ENCODE peak calls at places on chromosomes 13 and 19, in seven cellular contexts. J is Peyer's patch, K is Panc1, V is omental fat pad, W is cardiac fibroblast, E is GM10248, R is AG10803. L is an unnamed sample.

GRCh38 chr13:59746291-59746962 is 417.3 kb downstream of the DIAPH3 start:
- DNase-seq in J (no peak), K (no peak), V (no peak), W (peak), E (no peak), R (peak), L (no peak)

GRCh38 chr19:10624585-10624984 is 768 bp upstream of the SLC44A2 start:
- DNase-seq in J (no peak), K (no peak), V (no peak), W (no peak), E (no peak), R (no peak), L (no peak)

GRCh38 chr19:34173145-34173956 is 1.0 kb downstream of the LSM14A start:
- DNase-seq in J (peak), K (no peak), V (no peak), W (no peak), E (no peak), R (peak), L (peak)

GRCh38 chr13:45413826-45414312 is 4.3 kb downstream of the SLC25A30 start:
- DNase-seq in J (no peak), K (no peak), V (no peak), W (no peak), E (no peak), R (no peak), L (no peak)

GRCh38 chr19:29540128-29540527 is 14.3 kb downstream of the VSTM2B start:
- DNase-seq in J (peak), K (no peak), V (no peak), W (no peak), E (no peak), R (no peak), L (no peak)

GRCh38 chr19:2727640-2727944 is 6.4 kb upstream of the DIRAS1 start:
- DNase-seq in J (no peak), K (no peak), V (no peak), W (no peak), E (no peak), R (peak), L (no peak)

GRCh38 chr13:109162248-109163051 is 533.0 kb downstream of the MYO16 start:
- DNase-seq in J (no peak), K (no peak), V (no peak), W (no peak), E (peak), R (no peak), L (peak)

GRCh38 chr13:50162001-50162400 is 146.8 kb downstream of the KCNRG start:
- DNase-seq in J (no peak), K (no peak), V (no peak), W (no peak), E (no peak), R (peak), L (no peak)

GRCh38 chr19:29841559-29842367 is 30.0 kb downstream of the CCNE1 start:
- DNase-seq in J (no peak), K (no peak), V (no peak), W (peak), E (no peak), R (no peak), L (no peak)

GRCh38 chr19:55809381-55810058 is 22.3 kb downstream of the NLRP11 start:
- DNase-seq in J (peak), K (peak), V (no peak), W (peak), E (peak), R (peak), L (peak)
- TF ChIP-seq CTCF in J (no peak), K (peak), V (no peak), W (peak), E (peak), R (no peak), L (no peak)

DNA sequence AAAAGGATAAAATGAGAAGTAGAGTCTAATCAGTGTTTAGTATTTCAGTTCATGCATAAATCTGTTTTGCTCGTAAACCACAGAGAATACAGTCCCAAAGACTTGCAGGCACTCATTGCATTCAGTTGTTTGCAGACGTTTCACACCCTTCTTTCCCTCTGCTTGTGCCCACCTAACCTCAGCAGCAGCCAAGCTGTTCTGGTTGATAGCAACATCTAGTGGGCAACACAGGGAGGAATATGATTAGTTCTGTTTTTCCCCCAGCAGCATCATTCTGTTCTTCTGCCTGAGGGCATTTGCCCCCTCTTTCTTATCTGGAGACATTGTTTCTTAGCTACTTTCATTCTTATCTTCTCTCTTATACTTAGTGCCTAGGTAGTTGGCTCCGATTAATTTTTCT is 135.6 kb downstream of the PAN3 start:
- DNase-seq in J (no peak), K (no peak), V (no peak), W (peak), E (no peak), R (no peak), L (no peak)
- TF ChIP-seq CTCF in J (no peak), K (peak), V (no peak), W (no peak), E (no peak), R (no peak), L (no peak)

DNA sequence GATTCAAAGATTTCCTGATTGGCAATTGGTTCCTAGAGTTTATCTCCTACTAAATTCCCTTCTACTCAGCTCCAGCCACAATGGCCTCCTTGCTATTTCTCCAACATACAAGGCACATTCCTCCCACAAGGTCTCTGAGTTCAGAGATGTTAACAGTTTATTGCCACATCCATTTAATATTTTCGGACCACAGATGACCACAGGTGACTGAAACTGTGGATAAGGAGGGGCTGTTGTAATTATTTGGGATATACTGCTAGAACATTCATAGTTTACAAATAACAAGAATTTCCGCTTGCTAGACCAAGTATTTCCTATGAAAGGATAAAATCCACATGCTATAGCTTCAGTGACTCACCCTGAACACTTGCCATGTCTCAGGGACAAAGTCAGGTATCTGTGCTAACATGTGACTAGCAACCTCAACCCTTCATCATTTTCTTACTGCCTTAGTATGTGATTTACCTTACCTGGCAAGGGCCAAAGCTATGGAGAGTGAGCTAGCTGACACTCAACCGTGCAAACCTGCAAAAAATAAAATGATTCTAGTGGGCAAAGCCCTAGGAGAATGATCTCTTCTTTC is 117.7 kb downstream of the TBC1D4 start:
- DNase-seq in J (no peak), K (no peak), V (no peak), W (no peak), E (no peak), R (no peak), L (no peak)
- TF ChIP-seq CTCF in J (no peak), K (no peak), V (no peak), W (no peak), E (no peak), R (no peak), L (no peak)

GRCh38 chr19:47693489-47693888 is 19.7 kb upstream of the EHD2 start:
- DNase-seq in J (no peak), K (no peak), V (no peak), W (no peak), E (no peak), R (no peak), L (no peak)
- TF ChIP-seq CTCF in J (no peak), K (no peak), V (no peak), W (no peak), E (no peak), R (no peak), L (no peak)

DNA sequence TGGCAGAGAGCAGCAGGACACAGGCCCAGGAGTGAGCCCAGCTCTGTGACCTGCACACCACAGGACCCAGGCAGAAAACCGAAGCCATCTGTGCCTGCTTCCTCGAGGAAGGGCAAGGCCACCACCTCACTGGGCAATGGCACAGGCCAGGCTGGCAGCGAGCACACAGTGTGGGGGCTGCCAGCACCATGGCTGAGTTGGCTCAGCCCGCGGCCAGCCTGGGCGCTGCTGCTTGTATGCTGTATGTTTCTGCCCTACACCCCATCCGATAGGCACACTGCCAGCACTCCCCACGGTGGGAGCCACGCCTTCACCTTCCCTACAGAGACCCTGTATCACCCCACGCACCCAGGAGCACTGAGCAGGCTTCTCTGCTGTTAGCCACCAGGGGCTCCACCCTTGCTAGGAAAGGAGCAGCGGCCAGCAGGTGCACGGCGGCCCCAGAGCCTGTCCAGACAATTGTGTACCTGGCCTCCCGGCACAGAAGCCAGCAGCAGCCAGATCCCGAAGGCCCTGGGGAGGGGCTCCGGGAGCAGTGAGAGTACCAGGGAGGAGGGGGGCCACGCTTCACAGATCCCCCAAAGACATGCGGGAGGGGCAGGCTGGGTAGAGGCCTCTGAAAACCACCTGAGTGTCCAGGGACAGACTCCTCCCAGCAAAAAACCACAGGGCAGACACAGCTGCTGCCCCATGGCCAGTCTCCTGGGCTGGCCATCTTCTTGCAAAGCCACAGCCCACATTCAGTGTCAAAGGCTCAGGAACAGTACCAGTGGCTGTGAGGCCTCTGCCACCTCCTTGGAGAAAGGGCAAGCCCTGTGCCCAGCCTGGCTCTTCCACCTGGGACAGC is 56.1 kb downstream of the MLLT1 start:
- DNase-seq in J (no peak), K (no peak), V (no peak), W (no peak), E (no peak), R (no peak), L (no peak)
- TF ChIP-seq CTCF in J (no peak), K (no peak), V (no peak), W (no peak), E (no peak), R (no peak), L (no peak)

GRCh38 chr13:23598371-23598770 is 28.2 kb downstream of the TNFRSF19 start:
- DNase-seq in J (no peak), K (no peak), V (no peak), W (no peak), E (no peak), R (peak), L (no peak)

GRCh38 chr13:23600100-23600499 is 29.9 kb downstream of the TNFRSF19 start:
- DNase-seq in J (no peak), K (no peak), V (no peak), W (no peak), E (no peak), R (no peak), L (no peak)

GRCh38 chr13:23600534-23600933 is 30.3 kb downstream of the TNFRSF19 start:
- DNase-seq in J (no peak), K (no peak), V (no peak), W (no peak), E (no peak), R (no peak), L (no peak)

DNA sequence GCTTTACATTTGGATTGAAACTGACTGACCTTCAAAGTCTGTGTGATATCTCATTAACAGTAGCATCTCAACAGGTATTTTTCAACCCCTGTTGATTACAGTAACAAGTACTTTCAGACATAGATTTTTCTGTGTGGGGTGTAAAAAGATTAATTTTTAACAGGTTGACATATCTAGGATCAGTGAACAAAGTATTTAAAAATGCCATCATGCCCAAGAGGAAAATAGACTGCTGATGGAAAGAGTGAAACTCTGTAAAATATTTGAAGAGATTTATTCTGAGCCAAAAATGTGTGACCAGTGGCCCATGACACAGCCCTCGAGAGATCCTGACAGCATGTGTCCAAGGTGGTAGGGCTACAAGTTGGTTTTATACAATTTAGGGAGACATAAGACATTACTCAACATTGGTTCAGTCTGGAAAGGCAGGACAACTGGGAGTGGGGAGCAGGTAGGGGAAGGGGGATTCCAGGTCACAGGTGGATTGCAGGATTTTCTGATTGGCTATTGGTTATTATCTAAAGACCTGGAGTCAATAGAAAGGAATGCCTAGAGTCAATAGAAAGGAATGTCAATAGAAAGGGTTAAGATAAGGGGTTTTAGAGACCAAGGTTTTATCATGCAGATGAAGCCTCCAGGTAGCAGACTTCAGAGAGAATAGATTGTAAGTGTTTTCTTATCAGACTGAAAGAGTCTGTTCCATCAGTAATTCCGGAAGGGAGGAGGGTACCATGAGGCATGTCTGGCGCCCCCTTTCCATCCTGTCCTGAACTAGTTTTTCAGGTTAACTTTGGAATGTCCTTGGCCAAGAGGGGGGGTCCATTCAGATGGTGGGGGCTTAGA is 29.1 kb downstream of the TNFRSF19 start:
- DNase-seq in J (no peak), K (no peak), V (no peak), W (no peak), E (no peak), R (no peak), L (no peak)
- TF ChIP-seq CTCF in J (no peak), K (no peak), V (no peak), W (no peak), E (no peak), R (no peak), L (no peak)

GRCh38 chr19:1475751-1476437 is 3.1 kb downstream of the C19orf25 start:
- DNase-seq in J (no peak), K (no peak), V (no peak), W (no peak), E (no peak), R (no peak), L (no peak)
- TF ChIP-seq CTCF in J (no peak), K (no peak), V (no peak), W (no peak), E (no peak), R (no peak), L (no peak)

GRCh38 chr19:18745012-18745735 is 45.9 kb downstream of the COMP start:
- DNase-seq in J (no peak), K (no peak), V (no peak), W (no peak), E (no peak), R (no peak), L (no peak)

GRCh38 chr19:18744019-18744418 is 47.1 kb downstream of the COMP start:
- DNase-seq in J (no peak), K (no peak), V (no peak), W (no peak), E (no peak), R (no peak), L (no peak)

GRCh38 chr19:18749362-18750231 is 41.5 kb downstream of the COMP start:
- DNase-seq in J (no peak), K (no peak), V (no peak), W (no peak), E (no peak), R (no peak), L (no peak)

GRCh38 chr19:18745931-18746330 is 45.2 kb downstream of the COMP start:
- DNase-seq in J (no peak), K (no peak), V (no peak), W (no peak), E (no peak), R (no peak), L (no peak)

GRCh38 chr19:18746393-18747167 is 44.5 kb downstream of the COMP start:
- DNase-seq in J (no peak), K (no peak), V (no peak), W (no peak), E (no peak), R (no peak), L (no peak)
- TF ChIP-seq CTCF in J (no peak), K (no peak), V (no peak), W (no peak), E (no peak), R (no peak), L (no peak)